ENCODE peak calls at places on chromosomes 3 and 15, in four cellular contexts. B is lower leg skin, I is GM19239, X is NCI-H1105. Y is an unnamed sample.

GRCh38 chr15:67050062-67050461 is 15.3 kb upstream of the SMAD3 start:
- DNase-seq in B (no peak), I (no peak), X (no peak), Y (no peak)

GRCh38 chr3:138768946-138769345 is 65.8 kb downstream of the PIK3CB start:
- DNase-seq in B (no peak), I (no peak), X (no peak), Y (no peak)

GRCh38 chr3:71011565-71012287 is 571.8 kb downstream of the FOXP1 start:
- DNase-seq in B (no peak), I (no peak), X (no peak), Y (no peak)

GRCh38 chr3:125067225-125067624 is 11.4 kb upstream of the HEG1 start:
- DNase-seq in B (no peak), I (no peak), X (no peak), Y (no peak)

GRCh38 chr3:155492841-155493240 is 199.4 kb upstream of the STRIT1 start:
- DNase-seq in B (no peak), I (no peak), X (no peak), Y (no peak)

GRCh38 chr15:50702762-50703334 is 16.3 kb upstream of the TRPM7 start:
- DNase-seq in B (no peak), I (no peak), X (no peak), Y (no peak)

GRCh38 chr15:30992465-30992864 is 1.0 kb upstream of the MTMR10 start:
- DNase-seq in B (no peak), I (no peak), X (peak), Y (peak)

GRCh38 chr3:126913524-126913923 is 69.4 kb upstream of the PLXNA1 start:
- DNase-seq in B (no peak), I (no peak), X (no peak), Y (no peak)

GRCh38 chr15:28106294-28107110 is 7.4 kb upstream of the OCA2 start:
- DNase-seq in B (no peak), I (no peak), X (no peak), Y (no peak)

GRCh38 chr15:53918180-53919079 is 59.8 kb upstream of the UNC13C start:
- DNase-seq in B (no peak), I (no peak), X (no peak), Y (no peak)

GRCh38 chr3:158762701-158763100 is 30.4 kb upstream of the RARRES1 start:
- DNase-seq in B (no peak), I (no peak), X (no peak), Y (peak)

GRCh38 chr15:99433757-99434211 is 132.0 kb upstream of the MEF2A start:
- DNase-seq in B (no peak), I (no peak), X (no peak), Y (no peak)

GRCh38 chr3:38588276-38588971 is 61.1 kb downstream of the SCN5A start:
- DNase-seq in B (no peak), I (no peak), X (no peak), Y (no peak)

GRCh38 chr3:38473229-38473628 is 19.5 kb downstream of the ACVR2B start:
- DNase-seq in B (no peak), I (no peak), X (peak), Y (no peak)

GRCh38 chr3:150293401-150294001 is 114.6 kb upstream of the TSC22D2 start:
- DNase-seq in B (no peak), I (no peak), X (no peak), Y (no peak)

GRCh38 chr15:26102988-26103387 is 239.9 kb upstream of the ATP10A start:
- DNase-seq in B (no peak), I (no peak), X (no peak), Y (no peak)

GRCh38 chr3:59424268-59425010 is 374.6 kb upstream of the CFAP20DC start:
- DNase-seq in B (no peak), I (no peak), X (no peak), Y (no peak)

GRCh38 chr3:29887450-29887849 is 606.6 kb downstream of the RBMS3 start:
- DNase-seq in B (no peak), I (no peak), X (no peak), Y (no peak)

GRCh38 chr3:106261396-106261795 is 392.6 kb upstream of the CBLB start:
- DNase-seq in B (no peak), I (no peak), X (no peak), Y (no peak)

GRCh38 chr15:88623061-88623460 is 1.9 kb downstream of the AEN start:
- DNase-seq in B (no peak), I (no peak), X (no peak), Y (no peak)